ENCODE peak calls at places on chromosome 11, in six cellular contexts. One of them, this sample, is unnamed.

GRCh38 chr11:68036717-68037239 is 2.0 kb upstream of the TCIRG1 start:
- DNase-seq in BE2C: no peak
- DNase-seq in central memory CD4-positive, alpha-beta T cell: no peak
- DNase-seq in NCI-H69: no peak
- DNase-seq in SJSA1: no peak
- DNase-seq in HCT116: no peak
- DNase-seq in this sample: no peak

GRCh38 chr11:109145287-109145686 is 276.7 kb upstream of the C11orf87 start:
- DNase-seq in NCI-H69: no peak
- DNase-seq in SJSA1: no peak
- DNase-seq in BE2C: no peak
- DNase-seq in HCT116: no peak
- DNase-seq in central memory CD4-positive, alpha-beta T cell: no peak
- DNase-seq in this sample: no peak

GRCh38 chr11:109733245-109733644 is 311.3 kb downstream of the C11orf87 start:
- DNase-seq in SJSA1: no peak
- DNase-seq in NCI-H69: no peak
- DNase-seq in HCT116: no peak
- DNase-seq in central memory CD4-positive, alpha-beta T cell: no peak
- DNase-seq in BE2C: no peak
- DNase-seq in this sample: no peak

GRCh38 chr11:74325649-74326645 is 14.5 kb upstream of the P4HA3 start:
- DNase-seq in HCT116: no peak
- DNase-seq in central memory CD4-positive, alpha-beta T cell: no peak
- DNase-seq in NCI-H69: peak; percentile 76
- DNase-seq in SJSA1: no peak
- DNase-seq in BE2C: peak; percentile 34
- DNase-seq in this sample: no peak

GRCh38 chr11:33463059-33463458 is 205.9 kb downstream of the HIPK3 start:
- DNase-seq in BE2C: no peak
- DNase-seq in central memory CD4-positive, alpha-beta T cell: no peak
- DNase-seq in NCI-H69: no peak
- DNase-seq in SJSA1: no peak
- DNase-seq in HCT116: no peak
- DNase-seq in this sample: no peak

GRCh38 chr11:92340839-92341238 is 116.2 kb downstream of the FAT3 start:
- DNase-seq in SJSA1: no peak
- DNase-seq in central memory CD4-positive, alpha-beta T cell: no peak
- DNase-seq in NCI-H69: peak; percentile 69
- DNase-seq in HCT116: no peak
- DNase-seq in BE2C: peak; percentile 60
- DNase-seq in this sample: peak; percentile 12

GRCh38 chr11:43316451-43316850 is 4.7 kb downstream of the API5 start:
- DNase-seq in SJSA1: no peak
- DNase-seq in central memory CD4-positive, alpha-beta T cell: no peak
- DNase-seq in HCT116: no peak
- DNase-seq in BE2C: no peak
- DNase-seq in NCI-H69: no peak
- DNase-seq in this sample: no peak

GRCh38 chr11:117145393-117145761 is 1.3 kb downstream of the PAFAH1B2 start:
- DNase-seq in SJSA1: no peak
- DNase-seq in HCT116: no peak
- DNase-seq in NCI-H69: peak; percentile 64
- DNase-seq in BE2C: peak; percentile 21
- DNase-seq in central memory CD4-positive, alpha-beta T cell: peak; percentile 14
- DNase-seq in this sample: peak; percentile 61

GRCh38 chr11:71080239-71081097 is 171.9 kb downstream of the SHANK2 start:
- DNase-seq in SJSA1: peak; percentile 82
- DNase-seq in NCI-H69: peak; percentile 96
- DNase-seq in HCT116: peak; percentile 79
- DNase-seq in BE2C: peak; percentile 82
- DNase-seq in central memory CD4-positive, alpha-beta T cell: no peak
- DNase-seq in this sample: peak; percentile 86

GRCh38 chr11:112157274-112157766 is 6.6 kb downstream of the IL18 start:
- DNase-seq in central memory CD4-positive, alpha-beta T cell: no peak
- DNase-seq in NCI-H69: no peak
- DNase-seq in HCT116: peak; percentile 98
- DNase-seq in SJSA1: peak; percentile 76
- DNase-seq in BE2C: no peak
- DNase-seq in this sample: no peak

GRCh38 chr11:133347988-133348387 is 184.3 kb downstream of the OPCML start:
- DNase-seq in HCT116: no peak
- DNase-seq in BE2C: no peak
- DNase-seq in SJSA1: no peak
- DNase-seq in NCI-H69: no peak
- DNase-seq in central memory CD4-positive, alpha-beta T cell: no peak
- DNase-seq in this sample: no peak

GRCh38 chr11:128707671-128708070 is 13.8 kb downstream of the FLI1 start:
- DNase-seq in HCT116: no peak
- DNase-seq in NCI-H69: no peak
- DNase-seq in BE2C: no peak
- DNase-seq in SJSA1: no peak
- DNase-seq in central memory CD4-positive, alpha-beta T cell: no peak
- DNase-seq in this sample: no peak

GRCh38 chr11:134531331-134532135 is 119.5 kb upstream of the B3GAT1 start:
- DNase-seq in NCI-H69: no peak
- DNase-seq in HCT116: no peak
- DNase-seq in BE2C: no peak
- DNase-seq in SJSA1: peak; percentile 5
- DNase-seq in central memory CD4-positive, alpha-beta T cell: no peak
- DNase-seq in this sample: no peak

GRCh38 chr11:106152013-106152412 is 74.6 kb downstream of the AASDHPPT start:
- DNase-seq in central memory CD4-positive, alpha-beta T cell: no peak
- DNase-seq in BE2C: no peak
- DNase-seq in NCI-H69: peak; percentile 37
- DNase-seq in HCT116: no peak
- DNase-seq in SJSA1: no peak
- DNase-seq in this sample: no peak

GRCh38 chr11:68191661-68192579 is 21.2 kb downstream of the KMT5B start:
- DNase-seq in HCT116: no peak
- DNase-seq in NCI-H69: no peak
- DNase-seq in SJSA1: no peak
- DNase-seq in BE2C: no peak
- DNase-seq in central memory CD4-positive, alpha-beta T cell: no peak
- DNase-seq in this sample: no peak

GRCh38 chr11:2376751-2377451 is at the start of gene CD81:
- DNase-seq in central memory CD4-positive, alpha-beta T cell: peak; percentile 53
- DNase-seq in NCI-H69: peak; percentile 66
- DNase-seq in BE2C: peak; percentile 47
- DNase-seq in HCT116: no peak
- DNase-seq in SJSA1: no peak
- DNase-seq in this sample: peak; percentile 96

GRCh38 chr11:19670030-19670761 is 42.4 kb upstream of the NAV2 start:
- DNase-seq in SJSA1: no peak
- DNase-seq in BE2C: no peak
- DNase-seq in NCI-H69: peak; percentile 31
- DNase-seq in HCT116: peak; percentile 37
- DNase-seq in central memory CD4-positive, alpha-beta T cell: no peak
- DNase-seq in this sample: no peak

GRCh38 chr11:94028436-94028835 is 7.3 kb downstream of the HEPHL1 start:
- DNase-seq in SJSA1: no peak
- DNase-seq in BE2C: no peak
- DNase-seq in NCI-H69: no peak
- DNase-seq in HCT116: no peak
- DNase-seq in central memory CD4-positive, alpha-beta T cell: no peak
- DNase-seq in this sample: no peak

GRCh38 chr11:118607401-118608267 is at the start of gene PHLDB1:
- DNase-seq in NCI-H69: peak; percentile 77
- DNase-seq in HCT116: no peak
- DNase-seq in SJSA1: peak; percentile 68
- DNase-seq in BE2C: peak; percentile 76
- DNase-seq in central memory CD4-positive, alpha-beta T cell: peak; percentile 41
- DNase-seq in this sample: peak; percentile 86

GRCh38 chr11:66051766-66052663 is at the start of gene SF3B2:
- DNase-seq in NCI-H69: peak; percentile 99
- DNase-seq in HCT116: peak; percentile 96
- DNase-seq in BE2C: peak; percentile 99
- DNase-seq in SJSA1: peak; percentile 100
- DNase-seq in central memory CD4-positive, alpha-beta T cell: peak; percentile 96
- DNase-seq in this sample: peak; percentile 96

GRCh38 chr11:115134886-115135285 is 369.3 kb downstream of the CADM1 start:
- DNase-seq in HCT116: no peak
- DNase-seq in central memory CD4-positive, alpha-beta T cell: no peak
- DNase-seq in NCI-H69: no peak
- DNase-seq in BE2C: no peak
- DNase-seq in SJSA1: no peak
- DNase-seq in this sample: no peak

GRCh38 chr11:46504817-46505613 is 88.8 kb downstream of the AMBRA1 start:
- DNase-seq in NCI-H69: peak; percentile 52
- DNase-seq in SJSA1: peak; percentile 68
- DNase-seq in HCT116: no peak
- DNase-seq in BE2C: no peak
- DNase-seq in central memory CD4-positive, alpha-beta T cell: no peak
- DNase-seq in this sample: no peak

GRCh38 chr11:120714448-120714847 is 202.9 kb downstream of the GRIK4 start:
- DNase-seq in SJSA1: no peak
- DNase-seq in BE2C: no peak
- DNase-seq in HCT116: no peak
- DNase-seq in NCI-H69: peak; percentile 30
- DNase-seq in central memory CD4-positive, alpha-beta T cell: no peak
- DNase-seq in this sample: no peak

GRCh38 chr11:9203715-9204311 is 61.3 kb downstream of the DENND5A start:
- DNase-seq in SJSA1: no peak
- DNase-seq in central memory CD4-positive, alpha-beta T cell: no peak
- DNase-seq in HCT116: no peak
- DNase-seq in BE2C: no peak
- DNase-seq in NCI-H69: no peak
- DNase-seq in this sample: peak; percentile 10

GRCh38 chr11:17848709-17849108 is 114.1 kb downstream of the KCNC1 start:
- DNase-seq in BE2C: no peak
- DNase-seq in central memory CD4-positive, alpha-beta T cell: no peak
- DNase-seq in HCT116: no peak
- DNase-seq in SJSA1: no peak
- DNase-seq in NCI-H69: no peak
- DNase-seq in this sample: no peak

GRCh38 chr11:7538466-7539454 is 25.0 kb downstream of the PPFIBP2 start:
- DNase-seq in BE2C: no peak
- DNase-seq in SJSA1: no peak
- DNase-seq in HCT116: no peak
- DNase-seq in central memory CD4-positive, alpha-beta T cell: no peak
- DNase-seq in NCI-H69: no peak
- DNase-seq in this sample: no peak

GRCh38 chr11:79437981-79438630 is 2.7 kb downstream of the TENM4 start:
- DNase-seq in SJSA1: no peak
- DNase-seq in central memory CD4-positive, alpha-beta T cell: no peak
- DNase-seq in HCT116: no peak
- DNase-seq in BE2C: peak; percentile 24
- DNase-seq in NCI-H69: peak; percentile 80
- DNase-seq in this sample: peak; percentile 67

GRCh38 chr11:46389450-46390330 is 1.9 kb downstream of the CHRM4 start:
- DNase-seq in BE2C: peak; percentile 81
- DNase-seq in SJSA1: peak; percentile 81
- DNase-seq in NCI-H69: peak; percentile 91
- DNase-seq in HCT116: peak; percentile 54
- DNase-seq in central memory CD4-positive, alpha-beta T cell: no peak
- DNase-seq in this sample: peak; percentile 95

GRCh38 chr11:102751673-102752072 is 26.9 kb upstream of the MMP8 start:
- DNase-seq in HCT116: no peak
- DNase-seq in central memory CD4-positive, alpha-beta T cell: no peak
- DNase-seq in SJSA1: no peak
- DNase-seq in BE2C: no peak
- DNase-seq in NCI-H69: no peak
- DNase-seq in this sample: no peak

GRCh38 chr11:27039873-27040272 is 742 bp upstream of the BBOX1 start:
- DNase-seq in BE2C: no peak
- DNase-seq in SJSA1: no peak
- DNase-seq in central memory CD4-positive, alpha-beta T cell: no peak
- DNase-seq in HCT116: no peak
- DNase-seq in NCI-H69: peak; percentile 56
- DNase-seq in this sample: no peak

GRCh38 chr11:129248618-129249017 is 56.5 kb upstream of the ARHGAP32 start:
- DNase-seq in NCI-H69: peak; percentile 31
- DNase-seq in HCT116: no peak
- DNase-seq in SJSA1: no peak
- DNase-seq in central memory CD4-positive, alpha-beta T cell: no peak
- DNase-seq in BE2C: no peak
- DNase-seq in this sample: no peak

GRCh38 chr11:18540207-18541009 is 13.7 kb upstream of the TSG101 start:
- DNase-seq in NCI-H69: peak; percentile 54
- DNase-seq in BE2C: no peak
- DNase-seq in central memory CD4-positive, alpha-beta T cell: peak; percentile 37
- DNase-seq in HCT116: no peak
- DNase-seq in SJSA1: no peak
- DNase-seq in this sample: peak; percentile 28

GRCh38 chr11:44729065-44729464 is 2.3 kb downstream of the TSPAN18 start:
- DNase-seq in NCI-H69: no peak
- DNase-seq in HCT116: no peak
- DNase-seq in BE2C: no peak
- DNase-seq in SJSA1: no peak
- DNase-seq in central memory CD4-positive, alpha-beta T cell: no peak
- DNase-seq in this sample: no peak

This sample was measured in SK-N-SH.